ENCODE peak calls at places on chromosome 3, in four cellular contexts. Y is activated CD4-positive, alpha-beta T cell treated with anti-CD3 and anti-CD28 coated beads, Interleukin-2, amount 50 U/mL, for 4 hours; O is stimulated activated CD4-positive, alpha-beta T cell treated with anti-CD3 and anti-CD28 coated beads, Interleukin-4, amount 100 ng/mL, for 24 hours; L is SW 1271. H is an unnamed sample.

GRCh38 chr3:178393833-178394232 is 142.4 kb upstream of the KCNMB2 start:
- DNase-seq in Y (no peak), O (no peak), L (peak), H (no peak)

GRCh38 chr3:106425021-106425420 is 556.2 kb upstream of the CBLB start:
- DNase-seq in Y (no peak), O (no peak), L (no peak), H (no peak)

GRCh38 chr3:149553781-149554451 is 79.4 kb downstream of the TM4SF4 start:
- DNase-seq in Y (no peak), O (no peak), L (no peak), H (no peak)

GRCh38 chr3:98766924-98767323 is 3.8 kb downstream of the ST3GAL6 start:
- DNase-seq in Y (no peak), O (no peak), L (no peak), H (no peak)

GRCh38 chr3:52385157-52385556 is 59.7 kb downstream of the SEMA3G start:
- DNase-seq in Y (no peak), O (no peak), L (no peak), H (peak)

GRCh38 chr3:146493221-146493620 is 23.9 kb upstream of the PLSCR2 start:
- DNase-seq in Y (no peak), O (no peak), L (no peak), H (no peak)

GRCh38 chr3:106963446-106963845 is 413.8 kb upstream of the CCDC54 start:
- DNase-seq in Y (no peak), O (no peak), L (no peak), H (no peak)

GRCh38 chr3:147699175-147699838 is 290.1 kb downstream of the ZIC1 start:
- DNase-seq in Y (no peak), O (no peak), L (no peak), H (no peak)

GRCh38 chr3:71838406-71838805 is 53.5 kb upstream of the PROK2 start:
- DNase-seq in Y (no peak), O (no peak), L (no peak), H (no peak)

GRCh38 chr3:8052599-8053185 is 448.9 kb upstream of the LMCD1 start:
- DNase-seq in Y (no peak), O (no peak), L (no peak), H (no peak)

GRCh38 chr3:54120657-54121403 is 1.5 kb upstream of the CACNA2D3 start:
- DNase-seq in Y (no peak), O (no peak), L (no peak), H (no peak)

GRCh38 chr3:129530331-129530761 is 1.9 kb downstream of the RHO start:
- DNase-seq in Y (no peak), O (no peak), L (no peak), H (no peak)

GRCh38 chr3:160478338-160478737 is 28.8 kb upstream of the TRIM59 start:
- DNase-seq in Y (no peak), O (no peak), L (no peak), H (no peak)

GRCh38 chr3:140703496-140703895 is 25.6 kb downstream of the TRIM42 start:
- DNase-seq in Y (no peak), O (no peak), L (no peak), H (no peak)

GRCh38 chr3:157104928-157105652 is 54.9 kb downstream of the CCNL1 start:
- DNase-seq in Y (no peak), O (no peak), L (no peak), H (no peak)

GRCh38 chr3:18127181-18127863 is 297.8 kb downstream of the SATB1 start:
- DNase-seq in Y (no peak), O (no peak), L (no peak), H (no peak)

GRCh38 chr3:61877359-61877770 is 316.0 kb downstream of the PTPRG start:
- DNase-seq in Y (no peak), O (no peak), L (no peak), H (no peak)

GRCh38 chr3:67635257-67635656 is 19.2 kb downstream of the SUCLG2 start:
- DNase-seq in Y (no peak), O (peak), L (no peak), H (no peak)

GRCh38 chr3:188890572-188891270 is 281.1 kb upstream of the TPRG1 start:
- DNase-seq in Y (no peak), O (no peak), L (no peak), H (no peak)

GRCh38 chr3:151837057-151837456 is 23.1 kb downstream of the AADAC start:
- DNase-seq in Y (no peak), O (no peak), L (peak), H (no peak)

GRCh38 chr3:178367817-178368617 is 168.2 kb upstream of the KCNMB2 start:
- DNase-seq in Y (no peak), O (no peak), L (no peak), H (no peak)